ENCODE peak calls at places on chromosomes 16 and 17, in ten cellular contexts. L is heart right ventricle; R is kidney epithelial cell; Q is left ventricle myocardium inferior; E is MM.1S; F is HCT116; M is activated CD8-positive, alpha-beta T cell treated with anti-CD3 and anti-CD28 coated beads for 36 hours; Z is fibroblast of mammary gland; G is PC-3; U is fibroblast of pulmonary artery. T is an unnamed sample.

GRCh38 chr17:19718613-19719364 is 2.4 kb upstream of the SLC47A2 start:
- DNase-seq in L (no peak), R (no peak), Q (no peak), E (peak), F (no peak), M (no peak), Z (no peak), G (peak), U (no peak), T (no peak)

GRCh38 chr16:73092236-73092781 is 44.4 kb upstream of the ZFHX3 start:
- DNase-seq in L (no peak), R (no peak), Q (no peak), E (no peak), F (no peak), M (no peak), Z (no peak), G (no peak), U (peak), T (no peak)

GRCh38 chr16:88455610-88456355 is 2.7 kb downstream of the ZFPM1 start:
- DNase-seq in L (no peak), R (no peak), Q (no peak), E (peak), F (peak), M (peak), Z (peak), G (peak), U (peak), T (peak)

GRCh38 chr16:89544113-89544512 is 16.4 kb upstream of the RPL13 start:
- DNase-seq in L (no peak), R (no peak), Q (no peak), E (no peak), F (no peak), M (no peak), Z (no peak), G (no peak), U (no peak), T (no peak)

GRCh38 chr17:14211778-14212177 is 24.9 kb downstream of the CDRT15 start:
- DNase-seq in L (no peak), R (no peak), Q (peak), E (no peak), F (no peak), M (peak), Z (no peak), G (no peak), U (peak), T (peak)

GRCh38 chr17:64784353-64784798 is 122.3 kb upstream of the SMURF2 start:
- DNase-seq in L (no peak), R (no peak), Q (no peak), E (no peak), F (no peak), M (no peak), Z (no peak), G (no peak), U (no peak), T (no peak)

GRCh38 chr17:40509626-40510327 is 8.4 kb upstream of the TNS4 start:
- DNase-seq in L (no peak), R (no peak), Q (no peak), E (no peak), F (no peak), M (no peak), Z (peak), G (no peak), U (no peak), T (no peak)

GRCh38 chr16:85145188-85145587 is 32.9 kb upstream of the CIBAR2 start:
- DNase-seq in L (no peak), R (no peak), Q (no peak), E (no peak), F (no peak), M (no peak), Z (no peak), G (no peak), U (no peak), T (no peak)

GRCh38 chr16:31875112-31875803 is 1.7 kb downstream of the ZNF267 start:
- DNase-seq in L (no peak), R (no peak), Q (no peak), E (no peak), F (no peak), M (no peak), Z (peak), G (peak), U (peak), T (no peak)

GRCh38 chr16:10949424-10949970 is 5.1 kb downstream of the CLEC16A start:
- DNase-seq in L (no peak), R (no peak), Q (no peak), E (no peak), F (no peak), M (peak), Z (peak), G (peak), U (peak), T (peak)

GRCh38 chr16:50165473-50165872 is 12.4 kb downstream of the TENT4B start:
- DNase-seq in L (no peak), R (no peak), Q (no peak), E (no peak), F (no peak), M (no peak), Z (no peak), G (no peak), U (no peak), T (no peak)

GRCh38 chr16:56558024-56558747 is 6.7 kb upstream of the MT4 start:
- DNase-seq in L (no peak), R (peak), Q (no peak), E (no peak), F (no peak), M (no peak), Z (peak), G (peak), U (peak), T (no peak)

GRCh38 chr16:1450218-1450617 is 5.9 kb upstream of the CCDC154 start:
- DNase-seq in L (no peak), R (no peak), Q (no peak), E (no peak), F (no peak), M (no peak), Z (no peak), G (no peak), U (no peak), T (no peak)

GRCh38 chr17:68182940-68183551 is 64.8 kb upstream of the AMZ2 start:
- DNase-seq in L (no peak), R (no peak), Q (no peak), E (no peak), F (peak), M (peak), Z (no peak), G (peak), U (no peak), T (peak)

GRCh38 chr16:11621539-11621919 is 34.8 kb upstream of the LITAF start:
- DNase-seq in L (no peak), R (no peak), Q (no peak), E (no peak), F (no peak), M (peak), Z (no peak), G (no peak), U (no peak), T (no peak)

GRCh38 chr17:82648761-82649474 is 674 bp upstream of the WDR45B start:
- DNase-seq in L (peak), R (no peak), Q (peak), E (no peak), F (no peak), M (peak), Z (peak), G (peak), U (no peak), T (peak)

GRCh38 chr16:57106767-57107166 is 14.4 kb downstream of the CPNE2 start:
- DNase-seq in L (peak), R (no peak), Q (peak), E (no peak), F (no peak), M (peak), Z (peak), G (peak), U (no peak), T (no peak)

GRCh38 chr17:66322764-66323163 is 20.4 kb downstream of the PRKCA start:
- DNase-seq in L (no peak), R (no peak), Q (no peak), E (no peak), F (no peak), M (no peak), Z (no peak), G (peak), U (no peak), T (no peak)

GRCh38 chr17:60743812-60744211 is 66.2 kb downstream of the BCAS3 start:
- DNase-seq in L (no peak), R (no peak), Q (no peak), E (no peak), F (peak), M (no peak), Z (no peak), G (peak), U (peak), T (no peak)

GRCh38 chr16:88566158-88566557 is 4.0 kb upstream of the ZC3H18 start:
- DNase-seq in L (no peak), R (no peak), Q (no peak), E (no peak), F (peak), M (peak), Z (peak), G (no peak), U (peak), T (no peak)

GRCh38 chr17:77875881-77876509 is 82.5 kb upstream of the TNRC6C start:
- DNase-seq in L (no peak), R (no peak), Q (no peak), E (peak), F (peak), M (peak), Z (peak), G (peak), U (no peak), T (no peak)

GRCh38 chr16:59567496-59567895 is 833.4 kb upstream of the GOT2 start:
- DNase-seq in L (no peak), R (no peak), Q (no peak), E (no peak), F (no peak), M (no peak), Z (no peak), G (no peak), U (no peak), T (no peak)

GRCh38 chr17:47851764-47852112 is 775 bp upstream of the SP6 start:
- DNase-seq in L (no peak), R (no peak), Q (no peak), E (no peak), F (no peak), M (no peak), Z (no peak), G (no peak), U (no peak), T (no peak)

GRCh38 chr17:6505425-6506142 is 50.8 kb downstream of the PITPNM3 start:
- DNase-seq in L (no peak), R (no peak), Q (no peak), E (no peak), F (no peak), M (no peak), Z (peak), G (peak), U (peak), T (no peak)

GRCh38 chr17:77869665-77870132 is 88.8 kb upstream of the TNRC6C start:
- DNase-seq in L (no peak), R (no peak), Q (no peak), E (peak), F (no peak), M (peak), Z (no peak), G (no peak), U (no peak), T (peak)

GRCh38 chr17:55654821-55655220 is 67.8 kb downstream of the TMEM100 start:
- DNase-seq in L (no peak), R (no peak), Q (no peak), E (no peak), F (no peak), M (no peak), Z (no peak), G (no peak), U (no peak), T (no peak)

GRCh38 chr16:15857779-15858560 is 1.1 kb upstream of the MYH11 start:
- DNase-seq in L (peak), R (no peak), Q (peak), E (no peak), F (no peak), M (no peak), Z (no peak), G (no peak), U (peak), T (peak)

GRCh38 chr16:69402448-69402847 is 16.6 kb upstream of the TERF2 start:
- DNase-seq in L (no peak), R (no peak), Q (no peak), E (no peak), F (no peak), M (no peak), Z (no peak), G (no peak), U (no peak), T (no peak)

GRCh38 chr17:67759355-67760171 is 41.8 kb downstream of the NOL11 start:
- DNase-seq in L (peak), R (no peak), Q (peak), E (peak), F (no peak), M (no peak), Z (peak), G (no peak), U (peak), T (no peak)

GRCh38 chr17:77602062-77602746 is 356.3 kb upstream of the TNRC6C start:
- DNase-seq in L (peak), R (no peak), Q (peak), E (no peak), F (no peak), M (no peak), Z (peak), G (no peak), U (peak), T (peak)

DNA sequence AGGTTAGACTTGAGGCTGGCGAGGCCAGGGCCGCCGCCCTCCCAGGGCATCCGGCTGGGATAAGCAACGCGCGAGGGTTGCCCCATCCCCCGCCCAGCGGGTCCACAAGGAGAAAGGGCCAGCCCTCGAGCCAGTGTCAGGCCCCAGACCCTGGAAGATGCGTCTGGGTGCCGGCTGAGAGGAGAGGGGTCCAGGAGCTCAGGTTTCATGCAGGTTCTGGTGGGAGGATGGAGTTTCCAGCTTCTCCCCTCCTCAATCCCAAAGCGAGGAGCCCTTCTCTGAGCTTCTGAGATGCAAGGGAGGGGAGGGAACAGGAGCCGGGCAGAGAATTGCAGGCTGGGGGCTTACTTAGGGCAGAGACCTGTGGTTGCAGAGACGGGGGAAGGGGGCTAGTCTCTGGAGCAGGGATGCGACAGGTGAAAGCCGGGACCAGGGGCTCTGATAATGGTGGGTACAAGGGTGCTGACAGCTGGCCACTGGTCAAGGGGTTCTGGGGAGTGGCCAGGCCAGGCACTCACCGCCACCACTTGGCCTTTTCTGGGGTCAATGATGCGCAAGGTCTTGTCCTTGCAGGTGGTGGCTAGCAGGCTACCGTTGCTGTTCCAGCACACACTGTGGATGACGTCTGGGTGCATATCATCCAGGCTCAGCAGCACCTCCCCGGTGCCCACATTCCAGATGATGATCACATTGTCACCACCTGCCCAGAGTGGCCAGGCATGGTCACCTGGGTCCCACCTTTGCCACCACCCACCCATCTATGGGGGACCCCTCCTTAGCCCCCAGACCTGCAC is 4.2 kb downstream of the CORO6 start:
- DNase-seq in L (no peak), R (no peak), Q (no peak), E (no peak), F (no peak), M (no peak), Z (no peak), G (no peak), U (no peak), T (no peak)
- TF ChIP-seq CTCF in L (no peak), R (no peak), Q (no peak), E (no peak), F (no peak), M (no peak), Z (no peak), G (peak), U (no peak), T (no peak)

DNA sequence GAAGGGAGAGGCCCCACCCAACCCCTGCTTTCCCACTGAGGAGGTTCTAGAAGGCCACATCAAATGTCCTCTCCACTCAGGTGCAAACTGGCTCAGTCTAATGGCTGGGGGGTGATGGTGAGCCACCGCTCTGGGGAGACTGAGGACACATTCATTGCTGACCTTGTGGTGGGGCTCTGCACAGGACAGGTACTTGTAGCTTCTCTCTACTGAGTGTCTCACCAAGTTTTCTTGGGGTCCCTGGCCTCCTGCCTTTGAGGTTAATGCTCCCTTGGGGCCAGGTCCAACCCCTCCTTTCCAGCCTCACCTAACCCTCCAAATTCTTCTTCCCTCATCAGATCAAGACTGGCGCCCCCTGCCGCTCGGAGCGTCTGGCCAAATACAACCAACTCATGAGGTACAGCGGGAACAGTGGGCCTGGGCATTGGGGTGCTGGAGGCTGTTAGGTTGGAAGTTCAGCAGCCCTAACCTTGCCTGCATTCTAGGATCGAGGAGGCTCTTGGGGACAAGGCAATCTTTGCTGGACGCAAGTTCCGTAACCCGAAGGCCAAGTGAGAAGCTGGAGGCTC is 5.7 kb downstream of the ENO3 start:
- DNase-seq in L (no peak), R (no peak), Q (no peak), E (peak), F (no peak), M (peak), Z (no peak), G (no peak), U (no peak), T (no peak)
- TF ChIP-seq CTCF in L (no peak), R (no peak), Q (peak), E (peak), F (peak), M (peak), Z (peak), G (peak), U (peak), T (no peak)

GRCh38 chr17:81374890-81375289 is 20.4 kb upstream of the BAHCC1 start:
- DNase-seq in L (no peak), R (no peak), Q (no peak), E (no peak), F (no peak), M (no peak), Z (no peak), G (no peak), U (no peak), T (no peak)

GRCh38 chr17:81370304-81370703 is 25.0 kb upstream of the BAHCC1 start:
- DNase-seq in L (no peak), R (no peak), Q (no peak), E (no peak), F (no peak), M (no peak), Z (no peak), G (no peak), U (no peak), T (no peak)

GRCh38 chr17:81373536-81374160 is 21.6 kb upstream of the BAHCC1 start:
- DNase-seq in L (no peak), R (no peak), Q (no peak), E (no peak), F (no peak), M (no peak), Z (no peak), G (no peak), U (no peak), T (no peak)

GRCh38 chr17:81368623-81369022 is 26.6 kb upstream of the BAHCC1 start:
- DNase-seq in L (no peak), R (no peak), Q (no peak), E (no peak), F (no peak), M (no peak), Z (no peak), G (no peak), U (no peak), T (no peak)

DNA sequence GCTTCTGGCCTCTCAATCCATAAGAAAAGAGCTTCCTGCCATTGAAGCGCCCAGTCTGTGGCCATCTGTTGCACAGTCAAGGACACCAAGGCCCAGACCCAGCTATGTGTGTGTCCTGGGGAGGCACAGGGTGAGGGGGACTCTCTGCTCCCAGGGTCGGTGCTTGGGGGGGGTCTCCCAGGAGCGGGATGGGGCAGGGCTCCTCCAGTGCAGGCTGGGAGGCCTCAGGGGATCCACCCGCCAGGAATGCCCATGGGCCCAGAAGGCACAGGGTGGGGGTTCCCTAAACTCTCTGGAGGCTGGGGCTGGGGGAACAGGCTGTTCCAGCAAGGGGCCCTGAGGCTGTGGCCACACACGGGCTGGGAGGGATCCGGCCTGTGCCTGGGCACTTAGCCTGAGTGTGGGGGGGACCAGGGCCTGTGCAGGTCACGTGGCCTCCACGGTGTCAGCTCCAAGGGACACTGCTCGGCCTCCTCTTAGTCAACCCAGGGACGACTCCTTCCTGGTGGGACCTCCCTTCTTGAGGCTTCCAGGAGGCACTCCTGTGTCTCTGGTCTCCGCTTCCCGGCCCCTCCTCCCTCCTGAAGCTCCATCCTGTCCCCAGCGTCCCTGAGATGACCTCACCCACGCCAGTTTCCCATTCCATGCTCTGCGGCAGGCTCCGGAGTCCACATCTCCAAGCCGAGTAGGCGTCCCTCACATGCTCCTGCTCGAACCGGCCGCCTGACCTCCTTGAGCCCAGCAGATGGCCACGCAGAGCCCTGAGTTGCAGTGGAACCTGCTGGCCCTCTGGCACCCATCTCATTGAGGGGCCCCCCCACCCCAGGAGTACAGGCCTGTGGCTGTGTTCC is 23.1 kb upstream of the BAHCC1 start:
- DNase-seq in L (peak), R (no peak), Q (peak), E (no peak), F (peak), M (no peak), Z (no peak), G (peak), U (peak), T (no peak)
- TF ChIP-seq CTCF in L (no peak), R (peak), Q (peak), E (no peak), F (peak), M (no peak), Z (peak), G (peak), U (peak), T (no peak)

GRCh38 chr17:17511971-17512858 is 16.0 kb upstream of the RASD1 start:
- DNase-seq in L (no peak), R (peak), Q (peak), E (no peak), F (no peak), M (no peak), Z (peak), G (peak), U (peak), T (no peak)
- TF ChIP-seq CTCF in L (no peak), R (no peak), Q (no peak), E (no peak), F (no peak), M (no peak), Z (no peak), G (no peak), U (no peak), T (no peak)